ENCODE peak calls at places on chromosomes 16 and 17, in seven cellular contexts. Z, U, P, O, B, Y and D are unnamed samples.

GRCh38 chr16:23572394-23572793 is 14.9 kb downstream of the UBFD1 start:
- DNase-seq in Z (no peak), U (no peak), P (no peak), O (no peak), B (no peak), Y (no peak), D (no peak)

GRCh38 chr17:12737740-12738469 is 51.4 kb upstream of the ARHGAP44 start:
- DNase-seq in Z (no peak), U (no peak), P (no peak), O (no peak), B (peak; percentile 9), Y (no peak), D (no peak)

GRCh38 chr17:57772774-57773173 is 27.7 kb upstream of the CCDC182 start:
- DNase-seq in Z (no peak), U (no peak), P (no peak), O (no peak), B (no peak), Y (no peak), D (no peak)

GRCh38 chr16:88991813-88992350 is 14.9 kb upstream of the CBFA2T3 start:
- DNase-seq in Z (no peak), U (no peak), P (no peak), O (no peak), B (no peak), Y (no peak), D (no peak)

GRCh38 chr17:79917902-79918484 is 78.8 kb upstream of the CBX4 start:
- DNase-seq in Z (no peak), U (no peak), P (no peak), O (no peak), B (no peak), Y (no peak), D (no peak)

GRCh38 chr16:35749253-35750141 is 2290.1 kb downstream of the TP53TG3F start:
- DNase-seq in Z (no peak), U (no peak), P (peak; percentile 6), O (peak; percentile 56), B (no peak), Y (no peak), D (no peak)

GRCh38 chr17:55458977-55459376 is 37.3 kb upstream of the MMD start:
- DNase-seq in Z (no peak), U (no peak), P (no peak), O (no peak), B (peak; percentile 73), Y (no peak), D (no peak)

GRCh38 chr16:27498916-27499658 is 50.6 kb downstream of the GTF3C1 start:
- DNase-seq in Z (no peak), U (no peak), P (no peak), O (no peak), B (no peak), Y (no peak), D (peak; percentile 63)

GRCh38 chr17:49513044-49513395 is 17.9 kb downstream of the NGFR start:
- DNase-seq in Z (no peak), U (no peak), P (no peak), O (no peak), B (no peak), Y (no peak), D (no peak)

GRCh38 chr17:49510059-49510719 is 15.1 kb downstream of the NGFR start:
- DNase-seq in Z (no peak), U (no peak), P (no peak), O (no peak), B (no peak), Y (no peak), D (no peak)

GRCh38 chr17:49510720-49511110 is 15.6 kb downstream of the NGFR start:
- DNase-seq in Z (no peak), U (no peak), P (no peak), O (no peak), B (no peak), Y (no peak), D (no peak)

GRCh38 chr17:49512296-49513043 is 17.4 kb downstream of the NGFR start:
- DNase-seq in Z (no peak), U (no peak), P (no peak), O (no peak), B (no peak), Y (no peak), D (no peak)

GRCh38 chr17:49511810-49512209 is 16.7 kb downstream of the NGFR start:
- DNase-seq in Z (no peak), U (no peak), P (no peak), O (no peak), B (no peak), Y (no peak), D (no peak)
- TF ChIP-seq CTCF in Z (no peak), U (no peak), P (no peak), O (no peak), B (no peak), Y (no peak), D (no peak)

GRCh38 chr17:3818786-3819185 is 17.8 kb upstream of the ITGAE start:
- DNase-seq in Z (no peak), U (no peak), P (no peak), O (no peak), B (no peak), Y (no peak), D (no peak)
- TF ChIP-seq CTCF in Z (no peak), U (no peak), P (no peak), O (no peak), B (no peak), Y (no peak), D (no peak)

DNA sequence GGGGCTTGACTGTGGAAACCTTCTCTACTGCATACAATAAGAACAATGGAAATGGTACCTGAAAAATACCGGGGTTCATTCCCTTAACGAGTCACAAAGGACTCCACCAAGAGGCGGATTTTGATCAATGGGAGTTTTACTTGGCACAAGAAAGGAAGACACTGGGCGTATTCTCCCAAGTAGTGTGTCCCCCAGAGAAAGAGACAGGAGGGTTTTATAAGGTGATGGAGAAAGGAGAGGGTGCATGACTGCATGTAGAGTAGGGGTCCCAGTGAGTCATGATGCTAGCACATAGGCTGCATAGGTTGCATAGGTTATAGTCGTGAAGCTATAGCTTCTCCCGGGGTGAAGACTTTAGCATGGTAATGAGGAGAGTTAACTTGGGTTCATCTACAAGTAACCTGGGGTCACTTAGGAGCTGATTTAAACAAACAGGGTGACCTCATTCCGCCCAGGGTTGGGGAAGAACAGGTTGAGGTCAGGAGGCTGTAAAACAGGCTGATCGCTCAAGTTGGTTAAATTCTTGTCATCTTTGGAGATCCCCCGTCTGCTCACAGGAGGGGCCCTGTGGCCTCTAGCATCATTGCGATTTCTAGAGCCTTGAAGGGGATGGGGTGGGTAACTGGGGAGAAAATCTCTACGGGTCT is 1.5 kb downstream of the MPV17L start:
- DNase-seq in Z (no peak), U (no peak), P (no peak), O (no peak), B (no peak), Y (no peak), D (no peak)
- TF ChIP-seq CTCF in Z (no peak), U (no peak), P (no peak), O (no peak), B (no peak), Y (no peak), D (no peak)

GRCh38 chr16:50592996-50593395 is 44.8 kb downstream of the NKD1 start:
- DNase-seq in Z (no peak), U (no peak), P (no peak), O (no peak), B (no peak), Y (no peak), D (no peak)

GRCh38 chr16:50593410-50594139 is 45.4 kb downstream of the NKD1 start:
- DNase-seq in Z (no peak), U (no peak), P (no peak), O (no peak), B (peak; percentile 36), Y (no peak), D (no peak)

GRCh38 chr16:50591209-50591608 is 43.0 kb downstream of the NKD1 start:
- DNase-seq in Z (no peak), U (no peak), P (no peak), O (no peak), B (no peak), Y (no peak), D (no peak)

GRCh38 chr16:50594332-50595260 is 46.4 kb downstream of the NKD1 start:
- DNase-seq in Z (no peak), U (no peak), P (no peak), O (no peak), B (no peak), Y (no peak), D (no peak)

GRCh38 chr16:50591800-50592771 is 43.9 kb downstream of the NKD1 start:
- DNase-seq in Z (no peak), U (no peak), P (peak; percentile 81), O (peak; percentile 94), B (no peak), Y (peak; percentile 86), D (no peak)
- TF ChIP-seq CTCF in Z (no peak), U (no peak), P (peak; percentile 9), O (no peak), B (no peak), Y (peak; percentile 42), D (no peak)